ENCODE peak calls at places on chromosomes 6 and 20, in eight cellular contexts. One of them, this sample, is unnamed.

GRCh38 chr20:48823960-48824497 is 3.8 kb downstream of the PREX1 start:
- DNase-seq in activated T-cell treated with anti-CD3 and anti-CD28 coated beads for 24 hours: peak; percentile 62
- DNase-seq in activated CD8-positive, alpha-beta T cell treated with anti-CD3 and anti-CD28 coated beads, Interleukin-2, amount 10 ng/mL, durations not matched to agents 7 days and 5 days: peak; percentile 66
- DNase-seq in foreskin fibroblast: peak; percentile 88
- DNase-seq in activated CD4-positive, alpha-beta T cell treated with anti-CD3 and anti-CD28 coated beads, Interleukin-2, amount 10 ng/mL, durations not matched to agents 24 days and 14 days: peak; percentile 82
- DNase-seq in occipital lobe: peak; percentile 17
- DNase-seq in HEK293T: no peak
- DNase-seq in heart left ventricle: no peak
- DNase-seq in this sample: no peak

GRCh38 chr20:32582659-32583580 is 2.2 kb downstream of the NOL4L start:
- DNase-seq in occipital lobe: no peak
- DNase-seq in heart left ventricle: no peak
- DNase-seq in foreskin fibroblast: no peak
- DNase-seq in activated CD8-positive, alpha-beta T cell treated with anti-CD3 and anti-CD28 coated beads, Interleukin-2, amount 10 ng/mL, durations not matched to agents 7 days and 5 days: no peak
- DNase-seq in HEK293T: peak; percentile 50
- DNase-seq in activated CD4-positive, alpha-beta T cell treated with anti-CD3 and anti-CD28 coated beads, Interleukin-2, amount 10 ng/mL, durations not matched to agents 24 days and 14 days: peak; percentile 78
- DNase-seq in activated T-cell treated with anti-CD3 and anti-CD28 coated beads for 24 hours: no peak
- DNase-seq in this sample: no peak

GRCh38 chr20:38843346-38843745 is 37.8 kb downstream of the PPP1R16B start:
- DNase-seq in activated T-cell treated with anti-CD3 and anti-CD28 coated beads for 24 hours: peak; percentile 53
- DNase-seq in occipital lobe: no peak
- DNase-seq in activated CD4-positive, alpha-beta T cell treated with anti-CD3 and anti-CD28 coated beads, Interleukin-2, amount 10 ng/mL, durations not matched to agents 24 days and 14 days: peak; percentile 69
- DNase-seq in foreskin fibroblast: no peak
- DNase-seq in HEK293T: no peak
- DNase-seq in heart left ventricle: no peak
- DNase-seq in activated CD8-positive, alpha-beta T cell treated with anti-CD3 and anti-CD28 coated beads, Interleukin-2, amount 10 ng/mL, durations not matched to agents 7 days and 5 days: no peak
- DNase-seq in this sample: no peak

GRCh38 chr6:31821301-31822037 is 6.1 kb upstream of the HSPA1B start:
- DNase-seq in activated CD4-positive, alpha-beta T cell treated with anti-CD3 and anti-CD28 coated beads, Interleukin-2, amount 10 ng/mL, durations not matched to agents 24 days and 14 days: peak; percentile 88
- DNase-seq in HEK293T: peak; percentile 45
- DNase-seq in occipital lobe: peak; percentile 46
- DNase-seq in heart left ventricle: peak; percentile 84
- DNase-seq in activated T-cell treated with anti-CD3 and anti-CD28 coated beads for 24 hours: no peak
- DNase-seq in activated CD8-positive, alpha-beta T cell treated with anti-CD3 and anti-CD28 coated beads, Interleukin-2, amount 10 ng/mL, durations not matched to agents 7 days and 5 days: peak; percentile 58
- DNase-seq in foreskin fibroblast: no peak
- DNase-seq in this sample: no peak

GRCh38 chr20:23228912-23229311 is 121.7 kb upstream of the NXT1 start:
- DNase-seq in activated CD8-positive, alpha-beta T cell treated with anti-CD3 and anti-CD28 coated beads, Interleukin-2, amount 10 ng/mL, durations not matched to agents 7 days and 5 days: no peak
- DNase-seq in HEK293T: no peak
- DNase-seq in occipital lobe: peak; percentile 56
- DNase-seq in activated T-cell treated with anti-CD3 and anti-CD28 coated beads for 24 hours: no peak
- DNase-seq in activated CD4-positive, alpha-beta T cell treated with anti-CD3 and anti-CD28 coated beads, Interleukin-2, amount 10 ng/mL, durations not matched to agents 24 days and 14 days: no peak
- DNase-seq in heart left ventricle: no peak
- DNase-seq in foreskin fibroblast: peak; percentile 83
- DNase-seq in this sample: no peak

GRCh38 chr6:67221226-67221625 is 1413.9 kb upstream of the ADGRB3 start:
- DNase-seq in activated CD4-positive, alpha-beta T cell treated with anti-CD3 and anti-CD28 coated beads, Interleukin-2, amount 10 ng/mL, durations not matched to agents 24 days and 14 days: no peak
- DNase-seq in heart left ventricle: no peak
- DNase-seq in activated T-cell treated with anti-CD3 and anti-CD28 coated beads for 24 hours: no peak
- DNase-seq in HEK293T: no peak
- DNase-seq in activated CD8-positive, alpha-beta T cell treated with anti-CD3 and anti-CD28 coated beads, Interleukin-2, amount 10 ng/mL, durations not matched to agents 7 days and 5 days: no peak
- DNase-seq in occipital lobe: no peak
- DNase-seq in foreskin fibroblast: peak; percentile 23
- DNase-seq in this sample: no peak

GRCh38 chr6:26351544-26351953 is 13.4 kb upstream of the BTN3A2 start:
- DNase-seq in HEK293T: no peak
- DNase-seq in activated T-cell treated with anti-CD3 and anti-CD28 coated beads for 24 hours: no peak
- DNase-seq in occipital lobe: no peak
- DNase-seq in heart left ventricle: no peak
- DNase-seq in activated CD4-positive, alpha-beta T cell treated with anti-CD3 and anti-CD28 coated beads, Interleukin-2, amount 10 ng/mL, durations not matched to agents 24 days and 14 days: no peak
- DNase-seq in foreskin fibroblast: peak; percentile 98
- DNase-seq in activated CD8-positive, alpha-beta T cell treated with anti-CD3 and anti-CD28 coated beads, Interleukin-2, amount 10 ng/mL, durations not matched to agents 7 days and 5 days: no peak
- DNase-seq in this sample: no peak

GRCh38 chr6:126258150-126258549 is 81.8 kb upstream of the CENPW start:
- DNase-seq in activated CD4-positive, alpha-beta T cell treated with anti-CD3 and anti-CD28 coated beads, Interleukin-2, amount 10 ng/mL, durations not matched to agents 24 days and 14 days: no peak
- DNase-seq in occipital lobe: no peak
- DNase-seq in activated CD8-positive, alpha-beta T cell treated with anti-CD3 and anti-CD28 coated beads, Interleukin-2, amount 10 ng/mL, durations not matched to agents 7 days and 5 days: no peak
- DNase-seq in heart left ventricle: no peak
- DNase-seq in foreskin fibroblast: no peak
- DNase-seq in activated T-cell treated with anti-CD3 and anti-CD28 coated beads for 24 hours: no peak
- DNase-seq in HEK293T: no peak
- DNase-seq in this sample: no peak

GRCh38 chr20:44109951-44110361 is 77.0 kb downstream of the JPH2 start:
- DNase-seq in HEK293T: no peak
- DNase-seq in activated CD8-positive, alpha-beta T cell treated with anti-CD3 and anti-CD28 coated beads, Interleukin-2, amount 10 ng/mL, durations not matched to agents 7 days and 5 days: no peak
- DNase-seq in occipital lobe: no peak
- DNase-seq in heart left ventricle: no peak
- DNase-seq in foreskin fibroblast: no peak
- DNase-seq in activated T-cell treated with anti-CD3 and anti-CD28 coated beads for 24 hours: no peak
- DNase-seq in activated CD4-positive, alpha-beta T cell treated with anti-CD3 and anti-CD28 coated beads, Interleukin-2, amount 10 ng/mL, durations not matched to agents 24 days and 14 days: no peak
- DNase-seq in this sample: no peak

GRCh38 chr6:8057263-8057662 is 6.9 kb downstream of the BLOC1S5 start:
- DNase-seq in activated CD8-positive, alpha-beta T cell treated with anti-CD3 and anti-CD28 coated beads, Interleukin-2, amount 10 ng/mL, durations not matched to agents 7 days and 5 days: no peak
- DNase-seq in heart left ventricle: no peak
- DNase-seq in foreskin fibroblast: no peak
- DNase-seq in HEK293T: no peak
- DNase-seq in activated CD4-positive, alpha-beta T cell treated with anti-CD3 and anti-CD28 coated beads, Interleukin-2, amount 10 ng/mL, durations not matched to agents 24 days and 14 days: no peak
- DNase-seq in activated T-cell treated with anti-CD3 and anti-CD28 coated beads for 24 hours: no peak
- DNase-seq in occipital lobe: no peak
- DNase-seq in this sample: no peak